ENCODE peak calls at places on chromosomes 12 and 14, in five cellular contexts. D, B, E, H and N are unnamed samples.

GRCh38 chr12:51864701-51865469 is 16.4 kb upstream of the FIGNL2 start:
- DNase-seq in E (no peak), H (no peak), B (no peak), D (no peak), N (no peak)

GRCh38 chr12:25421651-25422150 is 131.4 kb downstream of the LMNTD1 start:
- DNase-seq in B (no peak), E (no peak), D (no peak), H (no peak), N (no peak)

GRCh38 chr12:120581998-120582397 is 796 bp upstream of the POP5 start:
- DNase-seq in E (no peak), B (no peak), H (no peak), D (no peak), N (peak)

GRCh38 chr12:127767631-127768030 is 499.3 kb upstream of the TMEM132C start:
- DNase-seq in D (no peak), H (peak), B (no peak), E (no peak), N (no peak)

GRCh38 chr14:92688434-92689375 is 59.7 kb downstream of the LGMN start:
- DNase-seq in D (peak), B (no peak), E (no peak), H (no peak), N (no peak)

GRCh38 chr12:89073027-89073398 is 279.3 kb downstream of the DUSP6 start:
- DNase-seq in H (peak), E (no peak), B (no peak), D (peak), N (peak)

GRCh38 chr12:63362801-63363200 is 211.8 kb upstream of the AVPR1A start:
- DNase-seq in B (no peak), D (no peak), E (no peak), H (no peak), N (no peak)

GRCh38 chr14:65260786-65261185 is 151.7 kb upstream of the FUT8 start:
- DNase-seq in B (no peak), D (no peak), E (no peak), H (no peak), N (no peak)

GRCh38 chr14:103133213-103134140 is 10.2 kb downstream of the TNFAIP2 start:
- DNase-seq in D (no peak), E (no peak), H (no peak), B (no peak), N (no peak)

GRCh38 chr12:132605892-132606291 is 4.5 kb downstream of the LRCOL1 start:
- DNase-seq in E (no peak), D (no peak), H (no peak), B (no peak), N (no peak)